ENCODE peak calls at places on chromosomes 7 and 10, in five cellular contexts. One of them, this sample, is unnamed.

GRCh38 chr7:24980695-24981543 is 941 bp upstream of the OSBPL3 start:
- DNase-seq in activated CD8-positive, alpha-beta T cell treated with anti-CD3 and anti-CD28 coated beads for 36 hours: peak; percentile 69
- DNase-seq in mesothelial cell of epicardium: no peak
- DNase-seq in B cell: peak; percentile 69
- DNase-seq in endodermal cell: peak; percentile 62
- DNase-seq in this sample: peak; percentile 58

GRCh38 chr10:79386637-79387465 is 39.6 kb downstream of the PPIF start:
- DNase-seq in B cell: no peak
- DNase-seq in activated CD8-positive, alpha-beta T cell treated with anti-CD3 and anti-CD28 coated beads for 36 hours: no peak
- DNase-seq in mesothelial cell of epicardium: peak; percentile 13
- DNase-seq in endodermal cell: peak; percentile 53
- DNase-seq in this sample: peak; percentile 14

GRCh38 chr10:90031776-90032175 is 330.4 kb downstream of the KIF20B start:
- DNase-seq in endodermal cell: no peak
- DNase-seq in mesothelial cell of epicardium: no peak
- DNase-seq in B cell: no peak
- DNase-seq in activated CD8-positive, alpha-beta T cell treated with anti-CD3 and anti-CD28 coated beads for 36 hours: no peak
- DNase-seq in this sample: no peak

GRCh38 chr7:135575296-135575695 is 17.6 kb downstream of the NUP205 start:
- DNase-seq in endodermal cell: no peak
- DNase-seq in B cell: peak; percentile 17
- DNase-seq in mesothelial cell of epicardium: no peak
- DNase-seq in activated CD8-positive, alpha-beta T cell treated with anti-CD3 and anti-CD28 coated beads for 36 hours: no peak
- DNase-seq in this sample: no peak

GRCh38 chr10:79034271-79034876 is 34.4 kb upstream of the ZMIZ1 start:
- DNase-seq in endodermal cell: peak; percentile 26
- DNase-seq in activated CD8-positive, alpha-beta T cell treated with anti-CD3 and anti-CD28 coated beads for 36 hours: no peak
- DNase-seq in B cell: no peak
- DNase-seq in mesothelial cell of epicardium: no peak
- DNase-seq in this sample: no peak

GRCh38 chr10:53298443-53298842 is 525.9 kb upstream of the MBL2 start:
- DNase-seq in B cell: no peak
- DNase-seq in endodermal cell: no peak
- DNase-seq in mesothelial cell of epicardium: no peak
- DNase-seq in activated CD8-positive, alpha-beta T cell treated with anti-CD3 and anti-CD28 coated beads for 36 hours: no peak
- DNase-seq in this sample: no peak

GRCh38 chr10:24962998-24963397 is 10.6 kb upstream of the PRTFDC1 start:
- DNase-seq in mesothelial cell of epicardium: no peak
- DNase-seq in endodermal cell: no peak
- DNase-seq in B cell: no peak
- DNase-seq in activated CD8-positive, alpha-beta T cell treated with anti-CD3 and anti-CD28 coated beads for 36 hours: no peak
- DNase-seq in this sample: no peak

GRCh38 chr7:97844036-97844435 is 28.2 kb downstream of the ASNS start:
- DNase-seq in activated CD8-positive, alpha-beta T cell treated with anti-CD3 and anti-CD28 coated beads for 36 hours: no peak
- DNase-seq in B cell: no peak
- DNase-seq in mesothelial cell of epicardium: no peak
- DNase-seq in endodermal cell: no peak
- DNase-seq in this sample: no peak

GRCh38 chr7:150451097-150451793 is 815 bp downstream of the GIMAP8 start:
- DNase-seq in endodermal cell: peak; percentile 36
- DNase-seq in B cell: peak; percentile 54
- DNase-seq in mesothelial cell of epicardium: no peak
- DNase-seq in activated CD8-positive, alpha-beta T cell treated with anti-CD3 and anti-CD28 coated beads for 36 hours: peak; percentile 83
- DNase-seq in this sample: peak; percentile 54

GRCh38 chr10:97676770-97677581 is 10.1 kb downstream of the AVPI1 start:
- DNase-seq in activated CD8-positive, alpha-beta T cell treated with anti-CD3 and anti-CD28 coated beads for 36 hours: peak; percentile 58
- DNase-seq in endodermal cell: peak; percentile 72
- DNase-seq in mesothelial cell of epicardium: no peak
- DNase-seq in B cell: peak; percentile 80
- DNase-seq in this sample: peak; percentile 77

GRCh38 chr7:54864718-54865117 is 105.7 kb upstream of the SEC61G start:
- DNase-seq in endodermal cell: no peak
- DNase-seq in activated CD8-positive, alpha-beta T cell treated with anti-CD3 and anti-CD28 coated beads for 36 hours: no peak
- DNase-seq in mesothelial cell of epicardium: no peak
- DNase-seq in B cell: no peak
- DNase-seq in this sample: no peak

GRCh38 chr7:144011458-144012230 is 11.5 kb downstream of the OR6B1 start:
- DNase-seq in mesothelial cell of epicardium: no peak
- DNase-seq in activated CD8-positive, alpha-beta T cell treated with anti-CD3 and anti-CD28 coated beads for 36 hours: no peak
- DNase-seq in endodermal cell: no peak
- DNase-seq in B cell: no peak
- DNase-seq in this sample: no peak

GRCh38 chr10:62007145-62007544 is 105.6 kb downstream of the ARID5B start:
- DNase-seq in B cell: no peak
- DNase-seq in activated CD8-positive, alpha-beta T cell treated with anti-CD3 and anti-CD28 coated beads for 36 hours: no peak
- DNase-seq in endodermal cell: no peak
- DNase-seq in mesothelial cell of epicardium: no peak
- DNase-seq in this sample: no peak

GRCh38 chr7:128974241-128974934 is 36.7 kb downstream of the IRF5 start:
- DNase-seq in B cell: no peak
- DNase-seq in activated CD8-positive, alpha-beta T cell treated with anti-CD3 and anti-CD28 coated beads for 36 hours: no peak
- DNase-seq in mesothelial cell of epicardium: no peak
- DNase-seq in endodermal cell: peak; percentile 47
- DNase-seq in this sample: no peak

GRCh38 chr10:14815681-14816080 is 22.2 kb downstream of the CDNF start:
- DNase-seq in activated CD8-positive, alpha-beta T cell treated with anti-CD3 and anti-CD28 coated beads for 36 hours: no peak
- DNase-seq in endodermal cell: no peak
- DNase-seq in B cell: no peak
- DNase-seq in mesothelial cell of epicardium: no peak
- DNase-seq in this sample: no peak

GRCh38 chr7:80491462-80491861 is 20.4 kb downstream of the GNAT3 start:
- DNase-seq in mesothelial cell of epicardium: no peak
- DNase-seq in endodermal cell: no peak
- DNase-seq in activated CD8-positive, alpha-beta T cell treated with anti-CD3 and anti-CD28 coated beads for 36 hours: no peak
- DNase-seq in B cell: no peak
- DNase-seq in this sample: no peak

GRCh38 chr10:50152792-50153272 is 85.1 kb downstream of the WASHC2A start:
- DNase-seq in endodermal cell: peak; percentile 87
- DNase-seq in activated CD8-positive, alpha-beta T cell treated with anti-CD3 and anti-CD28 coated beads for 36 hours: no peak
- DNase-seq in mesothelial cell of epicardium: no peak
- DNase-seq in B cell: no peak
- DNase-seq in this sample: no peak

GRCh38 chr7:95430864-95431263 is 4.0 kb downstream of the PON2 start:
- DNase-seq in endodermal cell: no peak
- DNase-seq in mesothelial cell of epicardium: no peak
- DNase-seq in activated CD8-positive, alpha-beta T cell treated with anti-CD3 and anti-CD28 coated beads for 36 hours: no peak
- DNase-seq in B cell: no peak
- DNase-seq in this sample: no peak

GRCh38 chr7:100490483-100491191 is 6.9 kb downstream of the NYAP1 start:
- DNase-seq in endodermal cell: no peak
- DNase-seq in B cell: no peak
- DNase-seq in activated CD8-positive, alpha-beta T cell treated with anti-CD3 and anti-CD28 coated beads for 36 hours: no peak
- DNase-seq in mesothelial cell of epicardium: no peak
- DNase-seq in this sample: peak; percentile 9

GRCh38 chr7:75033064-75033463 is 40.5 kb downstream of the RCC1L start:
- DNase-seq in endodermal cell: peak; percentile 90
- DNase-seq in B cell: no peak
- DNase-seq in activated CD8-positive, alpha-beta T cell treated with anti-CD3 and anti-CD28 coated beads for 36 hours: no peak
- DNase-seq in mesothelial cell of epicardium: no peak
- DNase-seq in this sample: no peak

GRCh38 chr7:68364871-68365625 is 1233.2 kb upstream of the AUTS2 start:
- DNase-seq in B cell: no peak
- DNase-seq in endodermal cell: peak; percentile 52
- DNase-seq in mesothelial cell of epicardium: no peak
- DNase-seq in activated CD8-positive, alpha-beta T cell treated with anti-CD3 and anti-CD28 coated beads for 36 hours: no peak
- DNase-seq in this sample: no peak

GRCh38 chr10:102033787-102034186 is 22.2 kb downstream of the ARMH3 start:
- DNase-seq in endodermal cell: no peak
- DNase-seq in activated CD8-positive, alpha-beta T cell treated with anti-CD3 and anti-CD28 coated beads for 36 hours: no peak
- DNase-seq in B cell: no peak
- DNase-seq in mesothelial cell of epicardium: no peak
- DNase-seq in this sample: no peak

GRCh38 chr7:37310322-37311080 is 138.2 kb downstream of the ELMO1 start:
- DNase-seq in endodermal cell: no peak
- DNase-seq in activated CD8-positive, alpha-beta T cell treated with anti-CD3 and anti-CD28 coated beads for 36 hours: no peak
- DNase-seq in B cell: peak; percentile 59
- DNase-seq in mesothelial cell of epicardium: no peak
- DNase-seq in this sample: no peak

GRCh38 chr10:80202934-80203834 is 2.2 kb downstream of the ANXA11 start:
- DNase-seq in endodermal cell: peak; percentile 90
- DNase-seq in mesothelial cell of epicardium: no peak
- DNase-seq in B cell: peak; percentile 64
- DNase-seq in activated CD8-positive, alpha-beta T cell treated with anti-CD3 and anti-CD28 coated beads for 36 hours: peak; percentile 88
- DNase-seq in this sample: peak; percentile 77

GRCh38 chr7:154777023-154777422 is 225.9 kb downstream of the PAXIP1 start:
- DNase-seq in mesothelial cell of epicardium: no peak
- DNase-seq in B cell: no peak
- DNase-seq in activated CD8-positive, alpha-beta T cell treated with anti-CD3 and anti-CD28 coated beads for 36 hours: no peak
- DNase-seq in endodermal cell: peak; percentile 70
- DNase-seq in this sample: no peak

GRCh38 chr7:48087349-48087748 is 1.7 kb upstream of the UPP1 start:
- DNase-seq in mesothelial cell of epicardium: no peak
- DNase-seq in activated CD8-positive, alpha-beta T cell treated with anti-CD3 and anti-CD28 coated beads for 36 hours: peak; percentile 40
- DNase-seq in B cell: peak; percentile 32
- DNase-seq in endodermal cell: peak; percentile 45
- DNase-seq in this sample: no peak

GRCh38 chr10:3786295-3786981 is 1.4 kb upstream of the KLF6 start:
- DNase-seq in activated CD8-positive, alpha-beta T cell treated with anti-CD3 and anti-CD28 coated beads for 36 hours: peak; percentile 64
- DNase-seq in B cell: no peak
- DNase-seq in mesothelial cell of epicardium: no peak
- DNase-seq in endodermal cell: peak; percentile 96
- DNase-seq in this sample: no peak

GRCh38 chr10:113957013-113957412 is 86.7 kb upstream of the ADRB1 start:
- DNase-seq in endodermal cell: no peak
- DNase-seq in activated CD8-positive, alpha-beta T cell treated with anti-CD3 and anti-CD28 coated beads for 36 hours: no peak
- DNase-seq in mesothelial cell of epicardium: no peak
- DNase-seq in B cell: no peak
- DNase-seq in this sample: no peak

GRCh38 chr7:158279539-158280466 is 307.8 kb downstream of the PTPRN2 start:
- DNase-seq in endodermal cell: no peak
- DNase-seq in mesothelial cell of epicardium: peak; percentile 12
- DNase-seq in B cell: no peak
- DNase-seq in activated CD8-positive, alpha-beta T cell treated with anti-CD3 and anti-CD28 coated beads for 36 hours: no peak
- DNase-seq in this sample: no peak

GRCh38 chr10:118971876-118972275 is 57.6 kb upstream of the NANOS1 start:
- DNase-seq in endodermal cell: peak; percentile 42
- DNase-seq in B cell: no peak
- DNase-seq in activated CD8-positive, alpha-beta T cell treated with anti-CD3 and anti-CD28 coated beads for 36 hours: no peak
- DNase-seq in mesothelial cell of epicardium: no peak
- DNase-seq in this sample: no peak

GRCh38 chr10:118970770-118971169 is 58.7 kb upstream of the NANOS1 start:
- DNase-seq in activated CD8-positive, alpha-beta T cell treated with anti-CD3 and anti-CD28 coated beads for 36 hours: no peak
- DNase-seq in mesothelial cell of epicardium: peak; percentile 63
- DNase-seq in B cell: no peak
- DNase-seq in endodermal cell: peak; percentile 25
- DNase-seq in this sample: no peak

GRCh38 chr10:118973744-118974143 is 55.8 kb upstream of the NANOS1 start:
- DNase-seq in endodermal cell: peak; percentile 30
- DNase-seq in activated CD8-positive, alpha-beta T cell treated with anti-CD3 and anti-CD28 coated beads for 36 hours: no peak
- DNase-seq in mesothelial cell of epicardium: no peak
- DNase-seq in B cell: no peak
- DNase-seq in this sample: no peak

GRCh38 chr10:118969014-118969413 is 60.5 kb upstream of the NANOS1 start:
- DNase-seq in endodermal cell: no peak
- DNase-seq in activated CD8-positive, alpha-beta T cell treated with anti-CD3 and anti-CD28 coated beads for 36 hours: no peak
- DNase-seq in B cell: no peak
- DNase-seq in mesothelial cell of epicardium: no peak
- DNase-seq in this sample: no peak

GRCh38 chr10:118971187-118971586 is 58.3 kb upstream of the NANOS1 start:
- DNase-seq in activated CD8-positive, alpha-beta T cell treated with anti-CD3 and anti-CD28 coated beads for 36 hours: no peak
- DNase-seq in B cell: no peak
- DNase-seq in mesothelial cell of epicardium: no peak
- DNase-seq in endodermal cell: no peak
- DNase-seq in this sample: no peak
- TF ChIP-seq CTCF in activated CD8-positive, alpha-beta T cell treated with anti-CD3 and anti-CD28 coated beads for 36 hours: no peak
- TF ChIP-seq CTCF in B cell: no peak
- TF ChIP-seq CTCF in mesothelial cell of epicardium: no peak
- TF ChIP-seq CTCF in endodermal cell: no peak
- TF ChIP-seq CTCF in this sample: no peak

GRCh38 chr7:2680792-2681490 is 7.1 kb upstream of the AMZ1 start:
- DNase-seq in endodermal cell: peak; percentile 95
- DNase-seq in mesothelial cell of epicardium: peak; percentile 34
- DNase-seq in B cell: peak; percentile 75
- DNase-seq in activated CD8-positive, alpha-beta T cell treated with anti-CD3 and anti-CD28 coated beads for 36 hours: peak; percentile 72
- DNase-seq in this sample: peak; percentile 78
- TF ChIP-seq CTCF in endodermal cell: peak; percentile 83
- TF ChIP-seq CTCF in mesothelial cell of epicardium: peak; percentile 67
- TF ChIP-seq CTCF in B cell: peak; percentile 68
- TF ChIP-seq CTCF in activated CD8-positive, alpha-beta T cell treated with anti-CD3 and anti-CD28 coated beads for 36 hours: peak; percentile 70
- TF ChIP-seq CTCF in this sample: peak; percentile 59

DNA sequence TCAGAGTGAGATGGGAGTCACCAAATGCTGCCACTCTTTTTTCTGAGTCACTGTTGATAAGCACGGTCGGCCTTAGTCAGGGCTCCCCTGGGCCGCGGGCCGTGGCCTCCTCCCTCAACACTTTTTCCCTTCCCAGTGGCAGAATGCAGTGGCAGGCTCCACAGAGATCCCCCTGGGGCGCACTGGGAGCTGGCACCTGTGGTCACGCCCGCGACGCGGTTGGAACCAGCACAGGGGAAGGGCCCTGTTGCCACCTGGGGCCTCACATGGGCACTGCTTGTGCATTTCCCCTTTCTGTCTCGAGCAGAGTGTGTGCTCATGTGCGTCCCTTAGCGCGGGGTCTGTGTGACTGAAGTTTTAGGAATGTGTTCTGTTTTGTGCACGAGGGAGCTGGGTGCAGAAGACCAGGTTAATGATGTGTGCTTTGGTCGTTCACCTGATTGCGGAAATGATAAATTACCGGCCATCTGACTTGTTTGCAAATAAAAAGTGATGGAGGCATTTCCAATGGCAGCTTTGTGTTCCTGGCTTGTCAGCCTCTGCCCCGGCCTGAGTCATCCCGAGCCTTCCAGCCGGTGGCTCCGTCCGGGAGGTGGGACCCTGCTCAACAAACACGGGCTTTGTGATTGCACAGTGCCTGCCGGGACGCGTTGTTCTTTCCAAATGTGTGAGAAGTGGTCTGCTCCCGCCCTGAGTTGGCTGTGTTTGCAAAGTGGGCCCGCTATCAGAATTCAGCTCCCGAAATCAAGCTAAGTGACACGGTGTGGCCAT is 100.6 kb downstream of the NKX6-2 start:
- DNase-seq in activated CD8-positive, alpha-beta T cell treated with anti-CD3 and anti-CD28 coated beads for 36 hours: peak; percentile 52
- DNase-seq in endodermal cell: peak; percentile 40
- DNase-seq in B cell: peak; percentile 48
- DNase-seq in mesothelial cell of epicardium: peak; percentile 4
- DNase-seq in this sample: no peak
- TF ChIP-seq CTCF in activated CD8-positive, alpha-beta T cell treated with anti-CD3 and anti-CD28 coated beads for 36 hours: no peak
- TF ChIP-seq CTCF in endodermal cell: no peak
- TF ChIP-seq CTCF in B cell: no peak
- TF ChIP-seq CTCF in mesothelial cell of epicardium: no peak
- TF ChIP-seq CTCF in this sample: no peak

GRCh38 chr7:362416-363096 is 72.6 kb downstream of the FOXL3 start:
- DNase-seq in activated CD8-positive, alpha-beta T cell treated with anti-CD3 and anti-CD28 coated beads for 36 hours: peak; percentile 69
- DNase-seq in B cell: peak; percentile 35
- DNase-seq in mesothelial cell of epicardium: no peak
- DNase-seq in endodermal cell: no peak
- DNase-seq in this sample: no peak
- TF ChIP-seq CTCF in activated CD8-positive, alpha-beta T cell treated with anti-CD3 and anti-CD28 coated beads for 36 hours: no peak
- TF ChIP-seq CTCF in B cell: no peak
- TF ChIP-seq CTCF in mesothelial cell of epicardium: no peak
- TF ChIP-seq CTCF in endodermal cell: no peak
- TF ChIP-seq CTCF in this sample: no peak

GRCh38 chr7:140022582-140023211 is 40.1 kb downstream of the PARP12 start:
- DNase-seq in endodermal cell: no peak
- DNase-seq in B cell: no peak
- DNase-seq in mesothelial cell of epicardium: no peak
- DNase-seq in activated CD8-positive, alpha-beta T cell treated with anti-CD3 and anti-CD28 coated beads for 36 hours: no peak
- DNase-seq in this sample: no peak
- TF ChIP-seq CTCF in endodermal cell: no peak
- TF ChIP-seq CTCF in B cell: no peak
- TF ChIP-seq CTCF in mesothelial cell of epicardium: no peak
- TF ChIP-seq CTCF in activated CD8-positive, alpha-beta T cell treated with anti-CD3 and anti-CD28 coated beads for 36 hours: no peak
- TF ChIP-seq CTCF in this sample: no peak

GRCh38 chr7:192701-193536 is 548 bp downstream of the FAM20C start:
- DNase-seq in activated CD8-positive, alpha-beta T cell treated with anti-CD3 and anti-CD28 coated beads for 36 hours: no peak
- DNase-seq in mesothelial cell of epicardium: no peak
- DNase-seq in B cell: peak; percentile 9
- DNase-seq in endodermal cell: peak; percentile 60
- DNase-seq in this sample: no peak
- TF ChIP-seq CTCF in activated CD8-positive, alpha-beta T cell treated with anti-CD3 and anti-CD28 coated beads for 36 hours: no peak
- TF ChIP-seq CTCF in mesothelial cell of epicardium: no peak
- TF ChIP-seq CTCF in B cell: no peak
- TF ChIP-seq CTCF in endodermal cell: no peak
- TF ChIP-seq CTCF in this sample: no peak